ENCODE peak calls at places on chromosomes 3 and 15, in five cellular contexts. K is RPMI7951; L is nucleus accumbens; Y is stimulated activated CD4-positive, alpha-beta T cell treated with anti-CD3 and anti-CD28 coated beads, Interleukin-4, amount 100 ng/mL, for 48 hours; P is activated T-cell treated with anti-CD3 and anti-CD28 coated beads for 1 hour. T is an unnamed sample.

GRCh38 chr3:186451371-186451770 is 89.3 kb upstream of the DGKG start:
- DNase-seq in L (no peak), P (no peak), K (no peak), Y (no peak), T (no peak)

GRCh38 chr15:60074181-60074885 is 70.2 kb downstream of the FOXB1 start:
- DNase-seq in K (peak), Y (no peak), L (no peak), P (no peak), T (no peak)

GRCh38 chr3:153290278-153291015 is 128.4 kb downstream of the RAP2B start:
- DNase-seq in Y (no peak), L (no peak), P (no peak), K (peak), T (no peak)

GRCh38 chr3:113695818-113696645 is at the start of gene USF3:
- DNase-seq in Y (peak), L (peak), K (peak), P (peak), T (peak)

GRCh38 chr3:139555249-139555648 is 15.7 kb upstream of the RBP1 start:
- DNase-seq in Y (no peak), L (no peak), P (no peak), K (no peak), T (no peak)

GRCh38 chr3:142608615-142609014 is 12.4 kb downstream of the PLS1 start:
- DNase-seq in L (no peak), P (no peak), Y (no peak), K (no peak), T (no peak)

GRCh38 chr15:73936181-73936580 is 9.9 kb downstream of the LOXL1 start:
- DNase-seq in K (no peak), Y (no peak), L (no peak), P (no peak), T (no peak)

GRCh38 chr15:63071288-63071909 is 28.9 kb downstream of the TPM1 start:
- DNase-seq in Y (no peak), L (no peak), K (no peak), P (no peak), T (no peak)

GRCh38 chr3:115626711-115627110 is 3.4 kb downstream of the GAP43 start:
- DNase-seq in Y (no peak), P (no peak), L (no peak), K (no peak), T (no peak)

GRCh38 chr3:64188810-64189560 is 36.3 kb downstream of the PRICKLE2 start:
- DNase-seq in P (no peak), Y (no peak), K (peak), L (peak), T (no peak)

GRCh38 chr15:60370804-60371700 is 26.7 kb downstream of the ANXA2 start:
- DNase-seq in P (no peak), Y (no peak), L (no peak), K (peak), T (no peak)

GRCh38 chr3:142588708-142589107 is 7.5 kb upstream of the PLS1 start:
- DNase-seq in P (no peak), L (no peak), K (no peak), Y (no peak), T (no peak)

GRCh38 chr3:15805756-15806266 is 8.0 kb upstream of the ANKRD28 start:
- DNase-seq in Y (no peak), P (no peak), K (peak), L (no peak), T (no peak)

GRCh38 chr3:172550347-172550943 is 27.2 kb upstream of the TNFSF10 start:
- DNase-seq in L (peak), Y (peak), K (peak), P (peak), T (peak)

GRCh38 chr3:151264611-151265010 is 13.7 kb downstream of the P2RY14 start:
- DNase-seq in Y (no peak), P (no peak), L (no peak), K (no peak), T (no peak)